ENCODE peak calls at places on chromosome 7, in nine cellular contexts. One of them, this sample, is unnamed.

GRCh38 chr7:17380696-17381662 is 82.5 kb downstream of the AHR start:
- DNase-seq in T-helper 9 cell: no peak
- DNase-seq in testis: no peak
- DNase-seq in dermis microvascular lymphatic vessel endothelial cell: no peak
- DNase-seq in mucosa of gallbladder: no peak
- DNase-seq in NCI-H1694: no peak
- DNase-seq in fibroblast of gingiva: peak
- DNase-seq in stimulated activated CD8-positive, alpha-beta memory T cell treated with anti-CD3 and anti-CD28 coated beads, Interleukin-4, amount 100 ng/mL, for 24 hours: no peak
- DNase-seq in RCC 7860: no peak
- DNase-seq in this sample: peak

GRCh38 chr7:92830532-92831110 is 5.8 kb downstream of the CDK6 start:
- DNase-seq in testis: no peak
- DNase-seq in stimulated activated CD8-positive, alpha-beta memory T cell treated with anti-CD3 and anti-CD28 coated beads, Interleukin-4, amount 100 ng/mL, for 24 hours: no peak
- DNase-seq in T-helper 9 cell: no peak
- DNase-seq in mucosa of gallbladder: no peak
- DNase-seq in RCC 7860: peak
- DNase-seq in fibroblast of gingiva: no peak
- DNase-seq in dermis microvascular lymphatic vessel endothelial cell: no peak
- DNase-seq in NCI-H1694: no peak
- DNase-seq in this sample: peak

GRCh38 chr7:146486519-146486918 is 369.9 kb downstream of the CNTNAP2 start:
- DNase-seq in NCI-H1694: peak
- DNase-seq in T-helper 9 cell: no peak
- DNase-seq in dermis microvascular lymphatic vessel endothelial cell: no peak
- DNase-seq in stimulated activated CD8-positive, alpha-beta memory T cell treated with anti-CD3 and anti-CD28 coated beads, Interleukin-4, amount 100 ng/mL, for 24 hours: no peak
- DNase-seq in testis: no peak
- DNase-seq in fibroblast of gingiva: no peak
- DNase-seq in mucosa of gallbladder: no peak
- DNase-seq in RCC 7860: no peak
- DNase-seq in this sample: no peak

GRCh38 chr7:11373546-11374142 is 400.0 kb downstream of the PHF14 start:
- DNase-seq in dermis microvascular lymphatic vessel endothelial cell: peak
- DNase-seq in fibroblast of gingiva: no peak
- DNase-seq in RCC 7860: peak
- DNase-seq in mucosa of gallbladder: no peak
- DNase-seq in T-helper 9 cell: no peak
- DNase-seq in NCI-H1694: peak
- DNase-seq in testis: no peak
- DNase-seq in stimulated activated CD8-positive, alpha-beta memory T cell treated with anti-CD3 and anti-CD28 coated beads, Interleukin-4, amount 100 ng/mL, for 24 hours: no peak
- DNase-seq in this sample: peak

GRCh38 chr7:32658034-32658944 is 163.0 kb downstream of the AVL9 start:
- DNase-seq in mucosa of gallbladder: peak
- DNase-seq in RCC 7860: peak
- DNase-seq in NCI-H1694: no peak
- DNase-seq in T-helper 9 cell: no peak
- DNase-seq in testis: no peak
- DNase-seq in dermis microvascular lymphatic vessel endothelial cell: peak
- DNase-seq in fibroblast of gingiva: no peak
- DNase-seq in stimulated activated CD8-positive, alpha-beta memory T cell treated with anti-CD3 and anti-CD28 coated beads, Interleukin-4, amount 100 ng/mL, for 24 hours: no peak
- DNase-seq in this sample: no peak

GRCh38 chr7:27866828-27867227 is 126.9 kb downstream of the TAX1BP1 start:
- DNase-seq in RCC 7860: no peak
- DNase-seq in fibroblast of gingiva: no peak
- DNase-seq in dermis microvascular lymphatic vessel endothelial cell: no peak
- DNase-seq in T-helper 9 cell: no peak
- DNase-seq in testis: no peak
- DNase-seq in mucosa of gallbladder: no peak
- DNase-seq in stimulated activated CD8-positive, alpha-beta memory T cell treated with anti-CD3 and anti-CD28 coated beads, Interleukin-4, amount 100 ng/mL, for 24 hours: no peak
- DNase-seq in NCI-H1694: no peak
- DNase-seq in this sample: no peak

GRCh38 chr7:130912910-130913720 is 179.1 kb upstream of the KLF14 start:
- DNase-seq in fibroblast of gingiva: peak
- DNase-seq in stimulated activated CD8-positive, alpha-beta memory T cell treated with anti-CD3 and anti-CD28 coated beads, Interleukin-4, amount 100 ng/mL, for 24 hours: peak
- DNase-seq in T-helper 9 cell: peak
- DNase-seq in NCI-H1694: no peak
- DNase-seq in testis: no peak
- DNase-seq in dermis microvascular lymphatic vessel endothelial cell: peak
- DNase-seq in RCC 7860: peak
- DNase-seq in mucosa of gallbladder: no peak
- DNase-seq in this sample: peak

GRCh38 chr7:151469281-151469680 is 29.3 kb upstream of the CRYGN start:
- DNase-seq in RCC 7860: no peak
- DNase-seq in testis: no peak
- DNase-seq in mucosa of gallbladder: peak
- DNase-seq in dermis microvascular lymphatic vessel endothelial cell: no peak
- DNase-seq in fibroblast of gingiva: no peak
- DNase-seq in NCI-H1694: no peak
- DNase-seq in T-helper 9 cell: no peak
- DNase-seq in stimulated activated CD8-positive, alpha-beta memory T cell treated with anti-CD3 and anti-CD28 coated beads, Interleukin-4, amount 100 ng/mL, for 24 hours: no peak
- DNase-seq in this sample: no peak

GRCh38 chr7:101172854-101173751 is 7.0 kb downstream of the NAT16 start:
- DNase-seq in fibroblast of gingiva: peak
- DNase-seq in RCC 7860: peak
- DNase-seq in stimulated activated CD8-positive, alpha-beta memory T cell treated with anti-CD3 and anti-CD28 coated beads, Interleukin-4, amount 100 ng/mL, for 24 hours: no peak
- DNase-seq in testis: peak
- DNase-seq in NCI-H1694: peak
- DNase-seq in dermis microvascular lymphatic vessel endothelial cell: peak
- DNase-seq in T-helper 9 cell: no peak
- DNase-seq in mucosa of gallbladder: peak
- DNase-seq in this sample: peak

GRCh38 chr7:152588350-152588749 is 87.6 kb downstream of the XRCC2 start:
- DNase-seq in stimulated activated CD8-positive, alpha-beta memory T cell treated with anti-CD3 and anti-CD28 coated beads, Interleukin-4, amount 100 ng/mL, for 24 hours: no peak
- DNase-seq in RCC 7860: peak
- DNase-seq in dermis microvascular lymphatic vessel endothelial cell: no peak
- DNase-seq in testis: no peak
- DNase-seq in T-helper 9 cell: no peak
- DNase-seq in mucosa of gallbladder: no peak
- DNase-seq in fibroblast of gingiva: peak
- DNase-seq in NCI-H1694: no peak
- DNase-seq in this sample: peak

GRCh38 chr7:119270045-119270464 is 1002.9 kb upstream of the KCND2 start:
- DNase-seq in T-helper 9 cell: no peak
- DNase-seq in RCC 7860: peak
- DNase-seq in dermis microvascular lymphatic vessel endothelial cell: peak
- DNase-seq in NCI-H1694: peak
- DNase-seq in mucosa of gallbladder: peak
- DNase-seq in stimulated activated CD8-positive, alpha-beta memory T cell treated with anti-CD3 and anti-CD28 coated beads, Interleukin-4, amount 100 ng/mL, for 24 hours: no peak
- DNase-seq in testis: peak
- DNase-seq in fibroblast of gingiva: peak
- DNase-seq in this sample: peak

GRCh38 chr7:41058986-41059741 is 643.7 kb downstream of the INHBA start:
- DNase-seq in fibroblast of gingiva: no peak
- DNase-seq in NCI-H1694: no peak
- DNase-seq in stimulated activated CD8-positive, alpha-beta memory T cell treated with anti-CD3 and anti-CD28 coated beads, Interleukin-4, amount 100 ng/mL, for 24 hours: no peak
- DNase-seq in dermis microvascular lymphatic vessel endothelial cell: no peak
- DNase-seq in T-helper 9 cell: no peak
- DNase-seq in mucosa of gallbladder: peak
- DNase-seq in RCC 7860: no peak
- DNase-seq in testis: no peak
- DNase-seq in this sample: no peak

GRCh38 chr7:139752600-139752999 is 25.2 kb downstream of the HIPK2 start:
- DNase-seq in dermis microvascular lymphatic vessel endothelial cell: no peak
- DNase-seq in stimulated activated CD8-positive, alpha-beta memory T cell treated with anti-CD3 and anti-CD28 coated beads, Interleukin-4, amount 100 ng/mL, for 24 hours: no peak
- DNase-seq in testis: no peak
- DNase-seq in mucosa of gallbladder: no peak
- DNase-seq in RCC 7860: no peak
- DNase-seq in T-helper 9 cell: no peak
- DNase-seq in fibroblast of gingiva: no peak
- DNase-seq in NCI-H1694: no peak
- DNase-seq in this sample: no peak

GRCh38 chr7:130292682-130293257 is at the start of gene CPA4:
- DNase-seq in testis: no peak
- DNase-seq in stimulated activated CD8-positive, alpha-beta memory T cell treated with anti-CD3 and anti-CD28 coated beads, Interleukin-4, amount 100 ng/mL, for 24 hours: no peak
- DNase-seq in NCI-H1694: no peak
- DNase-seq in RCC 7860: peak
- DNase-seq in mucosa of gallbladder: no peak
- DNase-seq in fibroblast of gingiva: peak
- DNase-seq in dermis microvascular lymphatic vessel endothelial cell: peak
- DNase-seq in T-helper 9 cell: no peak
- DNase-seq in this sample: peak

GRCh38 chr7:150875791-150876190 is 23.5 kb downstream of the AOC1 start:
- DNase-seq in stimulated activated CD8-positive, alpha-beta memory T cell treated with anti-CD3 and anti-CD28 coated beads, Interleukin-4, amount 100 ng/mL, for 24 hours: no peak
- DNase-seq in T-helper 9 cell: no peak
- DNase-seq in fibroblast of gingiva: no peak
- DNase-seq in dermis microvascular lymphatic vessel endothelial cell: no peak
- DNase-seq in mucosa of gallbladder: no peak
- DNase-seq in NCI-H1694: peak
- DNase-seq in testis: no peak
- DNase-seq in RCC 7860: no peak
- DNase-seq in this sample: no peak

GRCh38 chr7:151637781-151638261 is 118.1 kb upstream of the RHEB start:
- DNase-seq in stimulated activated CD8-positive, alpha-beta memory T cell treated with anti-CD3 and anti-CD28 coated beads, Interleukin-4, amount 100 ng/mL, for 24 hours: no peak
- DNase-seq in testis: no peak
- DNase-seq in T-helper 9 cell: no peak
- DNase-seq in RCC 7860: no peak
- DNase-seq in fibroblast of gingiva: no peak
- DNase-seq in dermis microvascular lymphatic vessel endothelial cell: peak
- DNase-seq in NCI-H1694: no peak
- DNase-seq in mucosa of gallbladder: no peak
- DNase-seq in this sample: peak

GRCh38 chr7:70215491-70215890 is 617.2 kb downstream of the AUTS2 start:
- DNase-seq in RCC 7860: no peak
- DNase-seq in dermis microvascular lymphatic vessel endothelial cell: no peak
- DNase-seq in stimulated activated CD8-positive, alpha-beta memory T cell treated with anti-CD3 and anti-CD28 coated beads, Interleukin-4, amount 100 ng/mL, for 24 hours: no peak
- DNase-seq in NCI-H1694: no peak
- DNase-seq in mucosa of gallbladder: no peak
- DNase-seq in testis: no peak
- DNase-seq in fibroblast of gingiva: peak
- DNase-seq in T-helper 9 cell: no peak
- DNase-seq in this sample: peak

GRCh38 chr7:76071316-76072242 is 23.7 kb downstream of the MDH2 start:
- DNase-seq in T-helper 9 cell: no peak
- DNase-seq in dermis microvascular lymphatic vessel endothelial cell: no peak
- DNase-seq in stimulated activated CD8-positive, alpha-beta memory T cell treated with anti-CD3 and anti-CD28 coated beads, Interleukin-4, amount 100 ng/mL, for 24 hours: no peak
- DNase-seq in fibroblast of gingiva: no peak
- DNase-seq in mucosa of gallbladder: peak
- DNase-seq in RCC 7860: no peak
- DNase-seq in NCI-H1694: no peak
- DNase-seq in testis: peak
- DNase-seq in this sample: no peak

GRCh38 chr7:44395067-44395466 is 69.7 kb upstream of the CAMK2B start:
- DNase-seq in testis: no peak
- DNase-seq in dermis microvascular lymphatic vessel endothelial cell: no peak
- DNase-seq in T-helper 9 cell: no peak
- DNase-seq in NCI-H1694: no peak
- DNase-seq in fibroblast of gingiva: no peak
- DNase-seq in stimulated activated CD8-positive, alpha-beta memory T cell treated with anti-CD3 and anti-CD28 coated beads, Interleukin-4, amount 100 ng/mL, for 24 hours: no peak
- DNase-seq in mucosa of gallbladder: no peak
- DNase-seq in RCC 7860: no peak
- DNase-seq in this sample: no peak

GRCh38 chr7:6536899-6537298 is 14.4 kb downstream of the GRID2IP start:
- DNase-seq in dermis microvascular lymphatic vessel endothelial cell: peak
- DNase-seq in RCC 7860: no peak
- DNase-seq in fibroblast of gingiva: no peak
- DNase-seq in NCI-H1694: peak
- DNase-seq in stimulated activated CD8-positive, alpha-beta memory T cell treated with anti-CD3 and anti-CD28 coated beads, Interleukin-4, amount 100 ng/mL, for 24 hours: no peak
- DNase-seq in mucosa of gallbladder: no peak
- DNase-seq in testis: peak
- DNase-seq in T-helper 9 cell: no peak
- DNase-seq in this sample: peak

GRCh38 chr7:134729895-134730294 is 49.5 kb upstream of the CALD1 start:
- DNase-seq in stimulated activated CD8-positive, alpha-beta memory T cell treated with anti-CD3 and anti-CD28 coated beads, Interleukin-4, amount 100 ng/mL, for 24 hours: no peak
- DNase-seq in dermis microvascular lymphatic vessel endothelial cell: no peak
- DNase-seq in mucosa of gallbladder: peak
- DNase-seq in NCI-H1694: no peak
- DNase-seq in T-helper 9 cell: no peak
- DNase-seq in testis: no peak
- DNase-seq in fibroblast of gingiva: no peak
- DNase-seq in RCC 7860: no peak
- DNase-seq in this sample: no peak

GRCh38 chr7:107181172-107181571 is 12.4 kb downstream of the HBP1 start:
- DNase-seq in T-helper 9 cell: no peak
- DNase-seq in RCC 7860: no peak
- DNase-seq in fibroblast of gingiva: no peak
- DNase-seq in mucosa of gallbladder: no peak
- DNase-seq in NCI-H1694: no peak
- DNase-seq in dermis microvascular lymphatic vessel endothelial cell: no peak
- DNase-seq in testis: no peak
- DNase-seq in stimulated activated CD8-positive, alpha-beta memory T cell treated with anti-CD3 and anti-CD28 coated beads, Interleukin-4, amount 100 ng/mL, for 24 hours: no peak
- DNase-seq in this sample: no peak

GRCh38 chr7:118169146-118169545 is 14.8 kb upstream of the LSM8 start:
- DNase-seq in T-helper 9 cell: no peak
- DNase-seq in stimulated activated CD8-positive, alpha-beta memory T cell treated with anti-CD3 and anti-CD28 coated beads, Interleukin-4, amount 100 ng/mL, for 24 hours: no peak
- DNase-seq in mucosa of gallbladder: no peak
- DNase-seq in NCI-H1694: no peak
- DNase-seq in dermis microvascular lymphatic vessel endothelial cell: no peak
- DNase-seq in RCC 7860: no peak
- DNase-seq in testis: no peak
- DNase-seq in fibroblast of gingiva: no peak
- DNase-seq in this sample: no peak

GRCh38 chr7:111475959-111476358 is 86.3 kb downstream of the IMMP2L start:
- DNase-seq in T-helper 9 cell: no peak
- DNase-seq in testis: no peak
- DNase-seq in stimulated activated CD8-positive, alpha-beta memory T cell treated with anti-CD3 and anti-CD28 coated beads, Interleukin-4, amount 100 ng/mL, for 24 hours: no peak
- DNase-seq in fibroblast of gingiva: no peak
- DNase-seq in NCI-H1694: no peak
- DNase-seq in dermis microvascular lymphatic vessel endothelial cell: no peak
- DNase-seq in RCC 7860: no peak
- DNase-seq in mucosa of gallbladder: no peak
- DNase-seq in this sample: peak

GRCh38 chr7:33722383-33723096 is 182.8 kb upstream of the BMPER start:
- DNase-seq in T-helper 9 cell: no peak
- DNase-seq in dermis microvascular lymphatic vessel endothelial cell: peak
- DNase-seq in fibroblast of gingiva: peak
- DNase-seq in NCI-H1694: no peak
- DNase-seq in stimulated activated CD8-positive, alpha-beta memory T cell treated with anti-CD3 and anti-CD28 coated beads, Interleukin-4, amount 100 ng/mL, for 24 hours: no peak
- DNase-seq in testis: peak
- DNase-seq in RCC 7860: peak
- DNase-seq in mucosa of gallbladder: no peak
- DNase-seq in this sample: peak

GRCh38 chr7:78576196-78576595 is 777.6 kb downstream of the PHTF2 start:
- DNase-seq in RCC 7860: no peak
- DNase-seq in testis: no peak
- DNase-seq in T-helper 9 cell: no peak
- DNase-seq in mucosa of gallbladder: no peak
- DNase-seq in stimulated activated CD8-positive, alpha-beta memory T cell treated with anti-CD3 and anti-CD28 coated beads, Interleukin-4, amount 100 ng/mL, for 24 hours: no peak
- DNase-seq in fibroblast of gingiva: no peak
- DNase-seq in dermis microvascular lymphatic vessel endothelial cell: no peak
- DNase-seq in NCI-H1694: no peak
- DNase-seq in this sample: peak

GRCh38 chr7:7642081-7642480 is 1.5 kb downstream of the UMAD1 start:
- DNase-seq in testis: no peak
- DNase-seq in T-helper 9 cell: no peak
- DNase-seq in fibroblast of gingiva: no peak
- DNase-seq in mucosa of gallbladder: no peak
- DNase-seq in stimulated activated CD8-positive, alpha-beta memory T cell treated with anti-CD3 and anti-CD28 coated beads, Interleukin-4, amount 100 ng/mL, for 24 hours: no peak
- DNase-seq in dermis microvascular lymphatic vessel endothelial cell: no peak
- DNase-seq in RCC 7860: no peak
- DNase-seq in NCI-H1694: no peak
- DNase-seq in this sample: no peak

GRCh38 chr7:141072548-141073172 is 1.2 kb upstream of the TMEM178B start:
- DNase-seq in fibroblast of gingiva: peak
- DNase-seq in mucosa of gallbladder: peak
- DNase-seq in stimulated activated CD8-positive, alpha-beta memory T cell treated with anti-CD3 and anti-CD28 coated beads, Interleukin-4, amount 100 ng/mL, for 24 hours: peak
- DNase-seq in testis: peak
- DNase-seq in dermis microvascular lymphatic vessel endothelial cell: peak
- DNase-seq in T-helper 9 cell: no peak
- DNase-seq in RCC 7860: peak
- DNase-seq in NCI-H1694: no peak
- DNase-seq in this sample: peak

GRCh38 chr7:26538683-26539082 is 247.0 kb downstream of the SNX10 start:
- DNase-seq in NCI-H1694: no peak
- DNase-seq in dermis microvascular lymphatic vessel endothelial cell: no peak
- DNase-seq in T-helper 9 cell: no peak
- DNase-seq in stimulated activated CD8-positive, alpha-beta memory T cell treated with anti-CD3 and anti-CD28 coated beads, Interleukin-4, amount 100 ng/mL, for 24 hours: no peak
- DNase-seq in fibroblast of gingiva: no peak
- DNase-seq in RCC 7860: no peak
- DNase-seq in testis: no peak
- DNase-seq in mucosa of gallbladder: no peak
- DNase-seq in this sample: no peak

GRCh38 chr7:36161996-36162395 is 8.9 kb downstream of the EEPD1 start:
- DNase-seq in fibroblast of gingiva: no peak
- DNase-seq in testis: no peak
- DNase-seq in stimulated activated CD8-positive, alpha-beta memory T cell treated with anti-CD3 and anti-CD28 coated beads, Interleukin-4, amount 100 ng/mL, for 24 hours: no peak
- DNase-seq in T-helper 9 cell: no peak
- DNase-seq in RCC 7860: peak
- DNase-seq in dermis microvascular lymphatic vessel endothelial cell: no peak
- DNase-seq in NCI-H1694: no peak
- DNase-seq in mucosa of gallbladder: no peak
- DNase-seq in this sample: no peak

GRCh38 chr7:140200102-140200989 is 23.6 kb upstream of the KDM7A start:
- DNase-seq in mucosa of gallbladder: peak
- DNase-seq in testis: no peak
- DNase-seq in T-helper 9 cell: no peak
- DNase-seq in NCI-H1694: no peak
- DNase-seq in RCC 7860: no peak
- DNase-seq in dermis microvascular lymphatic vessel endothelial cell: peak
- DNase-seq in stimulated activated CD8-positive, alpha-beta memory T cell treated with anti-CD3 and anti-CD28 coated beads, Interleukin-4, amount 100 ng/mL, for 24 hours: no peak
- DNase-seq in fibroblast of gingiva: peak
- DNase-seq in this sample: peak

This sample was measured in adipocyte.